ENCODE peak calls at places on chromosomes 6 and 20, in ten cellular contexts. L, F, V, S, I, Z, P, M, N and X are unnamed samples.

GRCh38 chr20:31587545-31588389 is 17.3 kb upstream of the ID1 start:
- DNase-seq in N (no peak), V (no peak), Z (peak), I (no peak), L (no peak), S (peak), M (no peak), F (no peak), P (peak), X (peak)

GRCh38 chr6:22468566-22468965 is 100.8 kb upstream of the HDGFL1 start:
- DNase-seq in M (peak), P (no peak), S (no peak), Z (no peak), F (no peak), L (no peak), V (no peak), N (no peak), I (no peak), X (no peak)

GRCh38 chr6:151553416-151554158 is 59.8 kb downstream of the CCDC170 start:
- DNase-seq in Z (no peak), I (no peak), P (no peak), S (no peak), M (no peak), V (no peak), N (no peak), F (no peak), L (no peak), X (no peak)

GRCh38 chr20:56755201-56755600 is 126.1 kb downstream of the TFAP2C start:
- DNase-seq in V (no peak), P (no peak), F (no peak), Z (no peak), M (no peak), I (no peak), S (no peak), L (no peak), N (no peak), X (no peak)

GRCh38 chr6:142926494-142927273 is 18.3 kb downstream of the HIVEP2 start:
- DNase-seq in N (no peak), L (peak), S (peak), P (peak), Z (peak), F (peak), V (peak), I (peak), M (peak), X (peak)

GRCh38 chr6:36333889-36334288 is 2.8 kb downstream of the BNIP5 start:
- DNase-seq in Z (no peak), I (no peak), N (no peak), M (no peak), S (no peak), P (peak), L (no peak), V (no peak), F (no peak), X (no peak)

GRCh38 chr6:157107915-157108651 is 215.2 kb downstream of the TMEM242 start:
- DNase-seq in N (no peak), P (peak), F (no peak), L (no peak), M (peak), S (no peak), V (peak), Z (no peak), I (no peak), X (peak)

GRCh38 chr6:5175195-5175594 is 85.6 kb downstream of the LYRM4 start:
- DNase-seq in I (no peak), P (no peak), S (no peak), V (no peak), Z (no peak), F (no peak), N (peak), L (no peak), M (no peak), X (peak)

GRCh38 chr20:41072099-41072798 is 43.6 kb downstream of the TOP1 start:
- DNase-seq in F (peak), N (no peak), V (no peak), M (peak), Z (peak), S (no peak), I (no peak), P (peak), L (peak), X (peak)

GRCh38 chr20:53739799-53740785 is 146.5 kb upstream of the ZNF217 start:
- DNase-seq in V (no peak), I (no peak), S (no peak), M (peak), Z (no peak), N (no peak), F (no peak), L (no peak), P (peak), X (peak)

DNA sequence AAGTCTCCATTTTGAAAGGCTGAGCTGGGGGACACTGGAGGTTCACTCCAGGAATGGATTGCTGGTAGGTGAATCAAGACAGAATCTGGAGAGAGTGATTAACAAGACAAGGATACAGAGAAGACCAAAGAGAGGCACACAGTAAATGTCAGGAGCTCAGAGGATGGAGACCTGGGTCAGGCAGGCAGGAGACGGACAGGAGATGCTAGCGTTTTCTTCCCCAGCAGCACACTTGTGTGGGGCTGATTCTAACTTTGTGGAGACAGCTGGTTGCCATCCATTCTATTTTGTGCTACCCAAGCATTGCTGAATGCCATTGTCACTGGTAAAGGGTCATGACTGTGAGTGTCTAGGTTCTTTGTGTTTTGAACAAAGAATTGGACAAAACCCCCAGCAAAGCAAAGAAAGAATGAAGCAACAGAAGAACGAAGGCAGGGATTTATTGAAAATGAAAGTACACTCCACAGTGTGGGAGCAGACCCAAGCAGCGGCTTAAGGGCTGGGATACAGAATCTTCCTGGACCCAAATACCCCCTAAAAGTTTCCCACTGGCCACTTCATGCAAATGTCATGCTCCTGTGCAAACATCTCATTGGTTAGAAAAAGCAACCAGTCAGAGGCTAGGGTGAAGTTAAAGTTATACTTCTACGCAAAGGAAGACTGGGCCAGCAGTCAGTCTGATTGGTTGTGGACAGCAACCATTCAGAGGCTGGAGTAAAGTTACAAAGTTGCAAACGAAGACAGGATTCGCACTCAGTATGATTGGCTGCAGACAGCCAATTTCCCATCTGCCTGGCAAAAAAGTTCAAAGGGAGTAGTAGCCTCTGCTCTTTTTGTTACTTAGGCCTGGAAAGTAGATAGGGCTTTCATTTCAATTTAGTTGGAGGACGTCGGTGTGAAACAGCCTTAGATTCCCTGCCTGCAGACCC is 17.5 kb downstream of the PTK7 start:
- DNase-seq in M (peak), I (no peak), P (peak), F (peak), N (no peak), L (no peak), S (peak), Z (no peak), V (no peak), X (peak)
- H3K4me3 ChIP-seq in M (peak), I (peak), P (peak), F (peak), N (no peak), L (no peak), S (peak), Z (no peak), V (peak), X (peak)

GRCh38 chr20:45510242-45510862 is 5.1 kb downstream of the SPINT3 start:
- DNase-seq in Z (no peak), N (no peak), F (no peak), L (no peak), M (no peak), S (no peak), I (no peak), V (no peak), P (peak), X (peak)

GRCh38 chr20:45518282-45518681 is 2.9 kb upstream of the SPINT3 start:
- DNase-seq in Z (no peak), N (no peak), S (no peak), I (no peak), V (no peak), P (no peak), L (no peak), M (no peak), F (no peak), X (peak)

DNA sequence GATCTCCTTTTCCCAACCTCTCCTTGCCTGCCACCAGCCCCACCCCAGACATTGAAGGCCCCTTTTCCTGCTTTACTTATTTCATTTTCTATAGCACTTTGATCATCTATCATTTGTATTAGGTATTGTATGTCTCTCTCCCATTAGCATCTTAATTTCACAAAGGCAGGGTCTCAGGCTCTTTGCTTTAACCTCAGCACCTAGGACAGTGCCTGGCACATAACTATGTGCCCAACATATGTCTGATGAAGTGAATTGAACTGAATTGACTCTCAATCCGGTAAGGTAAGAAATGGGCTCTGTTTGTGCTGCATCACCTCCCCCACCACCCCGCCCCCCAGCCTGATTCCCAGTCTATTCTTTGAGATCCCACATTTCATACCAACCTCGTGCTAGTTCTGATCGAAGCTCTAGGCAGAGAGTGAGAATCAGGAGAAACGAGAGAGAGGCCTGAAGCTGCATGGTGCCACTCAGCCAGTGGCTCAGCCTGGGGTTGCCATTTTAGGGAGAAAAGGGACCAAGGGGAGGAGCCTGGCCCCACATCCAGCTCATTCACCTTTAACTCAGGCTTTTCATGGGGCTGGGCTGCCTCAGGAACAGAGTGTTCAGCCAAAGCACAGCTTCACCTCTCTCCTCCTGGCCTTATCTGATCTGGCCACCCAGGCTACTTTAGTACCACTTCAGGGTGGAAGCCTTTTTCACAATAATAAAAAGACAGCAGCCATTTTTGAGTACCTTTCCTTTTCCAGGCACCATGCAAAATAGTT is at the start of gene SPINT3:
- DNase-seq in L (no peak), N (no peak), P (no peak), Z (no peak), F (no peak), M (no peak), I (no peak), V (no peak), S (no peak), X (no peak)
- H3K4me3 ChIP-seq in L (no peak), N (no peak), P (no peak), Z (no peak), F (no peak), M (no peak), I (no peak), V (no peak), S (no peak), X (no peak)

DNA sequence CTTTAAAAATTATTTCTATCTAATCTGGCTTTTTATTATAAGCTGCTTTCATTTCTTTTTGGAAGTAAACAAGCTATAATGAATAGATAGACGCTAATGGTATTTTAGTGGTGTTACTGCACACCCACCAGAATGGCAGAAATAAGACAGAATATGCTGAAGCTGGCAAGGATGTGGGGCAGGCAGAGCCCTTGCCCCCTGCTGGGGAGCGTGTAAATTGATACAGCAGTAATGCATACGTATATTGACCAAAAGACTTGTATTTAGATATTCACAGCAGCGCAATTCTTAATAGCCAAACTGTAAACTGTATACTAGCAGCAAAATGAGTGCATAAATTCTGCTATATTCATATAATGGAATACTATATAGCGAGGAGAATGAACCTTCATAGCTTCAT is 35.3 kb downstream of the TMEM181 start:
- DNase-seq in S (no peak), M (no peak), I (no peak), N (no peak), Z (no peak), F (no peak), L (no peak), P (peak), V (peak), X (peak)
- H3K4me3 ChIP-seq in S (no peak), M (no peak), I (no peak), N (no peak), Z (no peak), F (no peak), L (no peak), P (no peak), V (no peak), X (no peak)

GRCh38 chr6:13006578-13007300 is 290.2 kb downstream of the PHACTR1 start:
- DNase-seq in I (no peak), M (no peak), L (no peak), F (no peak), N (no peak), S (no peak), V (no peak), Z (no peak), P (peak), X (no peak)
- H3K4me3 ChIP-seq in I (no peak), M (no peak), L (no peak), F (no peak), N (no peak), S (no peak), V (no peak), Z (no peak), P (no peak), X (no peak)

GRCh38 chr6:136920858-136921520 is 1.1 kb upstream of the SLC35D3 start:
- DNase-seq in P (peak), V (no peak), N (no peak), M (no peak), F (no peak), Z (no peak), S (peak), I (no peak), L (peak), X (no peak)
- H3K4me3 ChIP-seq in P (peak), V (peak), N (peak), M (peak), F (peak), Z (peak), S (peak), I (peak), L (peak), X (peak)

DNA sequence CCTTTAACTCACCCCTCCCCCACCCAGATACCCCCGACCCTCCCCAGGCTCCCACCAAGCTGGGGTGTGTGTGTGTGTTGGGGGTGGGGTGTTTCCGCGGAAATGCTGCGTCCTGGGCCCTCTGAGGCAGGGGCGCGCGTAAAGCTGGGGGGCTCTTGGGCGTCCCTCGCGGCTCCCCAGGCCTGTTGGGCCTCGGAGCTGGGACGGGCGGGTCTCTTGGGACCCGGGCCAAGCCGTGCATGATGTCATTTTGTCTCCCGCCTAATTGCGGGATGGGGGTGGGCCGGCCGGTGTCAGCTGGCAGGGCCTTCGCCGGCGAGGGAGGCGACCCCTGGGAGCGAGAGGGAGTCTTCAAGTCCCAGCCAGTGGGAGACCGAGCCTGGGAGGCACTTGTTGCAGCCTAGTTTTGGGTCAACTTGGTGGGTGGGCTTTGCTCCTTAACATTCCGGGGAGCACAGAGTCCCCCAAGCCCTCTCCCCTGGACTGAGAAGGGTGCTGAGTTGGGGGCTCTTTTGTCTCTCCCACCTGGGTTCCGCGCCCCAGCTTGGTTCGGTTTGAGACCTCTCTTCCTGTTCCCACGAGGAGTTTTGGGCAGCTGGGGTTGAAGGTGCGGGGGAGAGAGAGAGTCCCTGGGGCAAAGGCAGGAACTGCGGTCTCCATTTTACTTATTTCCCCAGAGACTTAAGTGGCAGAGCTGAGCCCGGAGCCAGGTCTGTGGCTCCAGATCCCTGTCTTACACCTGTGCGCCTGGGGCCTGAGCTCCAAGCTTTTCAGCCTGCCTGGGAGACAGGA is 623 bp downstream of the MYBL2 start:
- DNase-seq in M (no peak), P (no peak), N (no peak), Z (no peak), V (no peak), I (no peak), L (no peak), S (peak), F (no peak), X (no peak)
- H3K4me3 ChIP-seq in M (peak), P (peak), N (peak), Z (peak), V (no peak), I (peak), L (no peak), S (peak), F (no peak), X (peak)

GRCh38 chr6:169577236-169577635 is 124.6 kb downstream of the WDR27 start:
- DNase-seq in M (no peak), L (no peak), F (no peak), P (no peak), I (no peak), Z (no peak), V (no peak), N (no peak), S (no peak), X (no peak)
- H3K4me3 ChIP-seq in M (no peak), L (no peak), F (no peak), P (no peak), I (peak), Z (no peak), V (no peak), N (no peak), S (no peak), X (no peak)

GRCh38 chr20:37225146-37225545 is 36.5 kb downstream of the GHRH start:
- DNase-seq in F (no peak), M (no peak), P (no peak), S (no peak), V (no peak), N (no peak), L (no peak), Z (no peak), I (no peak), X (no peak)
- H3K4me3 ChIP-seq in F (no peak), M (no peak), P (no peak), S (no peak), V (no peak), N (no peak), L (no peak), Z (no peak), I (no peak), X (no peak)

DNA sequence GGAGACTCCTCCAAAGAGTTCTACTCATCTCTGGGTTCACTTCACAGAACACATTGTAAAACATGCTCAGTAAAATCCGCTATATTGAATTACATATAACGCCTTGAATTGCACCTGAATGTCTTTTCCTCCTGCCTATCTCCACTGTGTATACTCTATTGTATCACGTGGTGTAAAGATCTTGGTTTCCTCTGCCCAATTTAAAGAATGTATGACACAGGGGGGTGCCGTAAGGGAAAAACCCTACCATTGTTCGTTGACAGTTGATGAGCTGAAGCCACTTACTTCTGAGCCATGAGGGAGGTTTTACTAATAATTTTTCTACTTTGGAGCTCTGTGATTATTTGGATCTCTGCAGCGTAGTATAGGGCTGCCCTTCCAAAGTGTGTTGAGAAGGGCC is 6.0 kb downstream of the ASF1A start:
- DNase-seq in P (no peak), I (no peak), L (no peak), Z (no peak), M (no peak), S (no peak), F (no peak), N (no peak), V (no peak), X (no peak)
- H3K4me3 ChIP-seq in P (no peak), I (no peak), L (no peak), Z (no peak), M (no peak), S (no peak), F (no peak), N (no peak), V (no peak), X (no peak)